ENCODE peak calls at places on chromosome 18, in four cellular contexts. Y, A, K and B are unnamed samples.

GRCh38 chr18:49656098-49656591 is 94.3 kb downstream of the LIPG start:
- DNase-seq in A (peak; percentile 87), Y (peak; percentile 7), K (no peak), B (no peak)

GRCh38 chr18:58670561-58671121 is 624 bp upstream of the MALT1 start:
- DNase-seq in K (peak; percentile 45), A (no peak), Y (no peak), B (no peak)

GRCh38 chr18:78584167-78585022 is 395.2 kb upstream of the SALL3 start:
- DNase-seq in Y (no peak), A (no peak), K (no peak), B (no peak)

GRCh38 chr18:63137999-63138448 is 181.5 kb downstream of the BCL2 start:
- DNase-seq in Y (peak; percentile 88), A (no peak), K (no peak), B (peak; percentile 65)

GRCh38 chr18:3514312-3515216 is 64.6 kb downstream of the TGIF1 start:
- DNase-seq in A (no peak), K (no peak), Y (no peak), B (no peak)

GRCh38 chr18:7116001-7116831 is 1.4 kb downstream of the LAMA1 start:
- DNase-seq in K (no peak), A (no peak), Y (no peak), B (no peak)

GRCh38 chr18:48806551-48807261 is 144.1 kb downstream of the SMAD7 start:
- DNase-seq in K (no peak), Y (peak; percentile 80), A (peak; percentile 46), B (peak; percentile 75)

GRCh38 chr18:79988079-79988924 is at the start of gene TXNL4A:
- DNase-seq in K (peak; percentile 97), A (peak; percentile 93), Y (peak; percentile 85), B (peak; percentile 81)

GRCh38 chr18:78711316-78711715 is 268.3 kb upstream of the SALL3 start:
- DNase-seq in Y (no peak), K (no peak), A (no peak), B (no peak)

GRCh38 chr18:75533954-75534353 is 106.5 kb upstream of the SMIM21 start:
- DNase-seq in K (no peak), A (no peak), Y (no peak), B (no peak)

GRCh38 chr18:62420151-62420512 is 95.0 kb downstream of the TNFRSF11A start:
- DNase-seq in Y (no peak), K (peak; percentile 47), A (no peak), B (no peak)

GRCh38 chr18:9771977-9772660 is 64.0 kb downstream of the RAB31 start:
- DNase-seq in A (no peak), K (no peak), Y (no peak), B (no peak)

GRCh38 chr18:9097349-9097748 is 5.2 kb upstream of the NDUFV2 start:
- DNase-seq in K (no peak), A (no peak), Y (no peak), B (no peak)

GRCh38 chr18:80169607-80170006 is 60.5 kb downstream of the ADNP2 start:
- DNase-seq in Y (no peak), K (no peak), A (no peak), B (no peak)

GRCh38 chr18:9700261-9700796 is 7.8 kb upstream of the RAB31 start:
- DNase-seq in A (peak; percentile 60), Y (no peak), K (no peak), B (no peak)

GRCh38 chr18:3388980-3389379 is 61.0 kb upstream of the TGIF1 start:
- DNase-seq in A (no peak), Y (no peak), K (no peak), B (no peak)

GRCh38 chr18:5122270-5122669 is 74.8 kb downstream of the AKAIN1 start:
- DNase-seq in A (no peak), K (no peak), Y (no peak), B (no peak)

DNA sequence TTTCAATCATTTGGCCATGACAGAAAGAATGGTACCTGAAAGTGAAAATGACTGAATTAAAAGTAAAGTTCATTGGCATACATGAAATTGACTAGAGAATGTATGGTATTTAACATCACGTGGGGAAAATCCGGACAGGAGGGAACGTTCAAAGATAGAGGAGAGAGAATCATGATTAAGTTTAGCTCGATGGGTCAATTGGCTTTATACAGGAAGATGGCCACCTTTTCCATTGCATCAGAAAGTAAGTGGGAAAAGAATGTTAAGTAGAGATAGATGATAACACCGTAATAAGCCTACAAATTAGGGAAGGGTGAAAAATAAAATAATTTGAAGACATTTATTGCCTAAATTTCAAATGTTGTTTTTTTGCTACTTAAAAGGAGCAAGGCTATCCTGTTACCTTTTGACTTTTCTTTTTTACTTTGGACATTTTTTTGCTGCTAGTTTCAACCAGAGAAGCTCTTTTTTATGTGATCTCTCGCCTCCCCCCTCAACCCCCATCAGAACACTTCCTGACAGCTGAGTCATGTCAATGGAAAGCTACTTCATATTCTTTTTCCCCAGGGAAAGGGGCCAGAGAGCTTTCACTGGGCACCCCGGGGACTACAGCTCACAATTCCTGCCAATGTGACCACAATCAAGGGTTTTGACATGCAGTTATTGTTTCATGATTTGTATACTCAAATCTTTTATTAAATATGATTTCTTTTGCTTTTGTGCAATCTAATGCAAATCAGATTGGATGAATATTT is 767 bp upstream of the CCDC102B start:
- DNase-seq in K (no peak), Y (no peak), A (peak; percentile 93), B (no peak)
- H3K4me3 ChIP-seq in K (no peak overlapping the region), Y (no peak overlapping the region), A (peak overlapping the region; percentile 29), B (no peak overlapping the region)

DNA sequence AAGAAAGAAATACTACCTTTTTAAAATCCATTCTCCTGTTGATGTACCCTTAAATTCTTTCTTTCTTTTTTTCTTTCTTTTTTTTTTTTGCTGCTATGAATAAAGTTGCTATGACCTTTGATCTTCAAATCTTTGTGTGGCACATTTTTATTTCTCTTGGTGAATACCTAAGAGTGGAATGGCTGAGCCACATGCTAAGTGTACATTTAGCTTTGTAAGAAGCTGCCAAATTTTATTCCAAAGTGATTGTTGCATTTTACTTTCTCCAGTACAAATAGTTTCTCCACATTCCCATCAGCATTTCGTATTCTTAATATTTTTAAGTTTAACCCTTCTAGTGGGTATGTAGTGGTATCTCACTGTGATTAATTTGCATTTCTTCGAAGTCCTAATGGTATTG is 88.8 kb upstream of the RAB27B start:
- DNase-seq in K (no peak), Y (no peak), A (no peak), B (no peak)
- H3K4me3 ChIP-seq in K (no peak overlapping the region), Y (no peak overlapping the region), A (no peak overlapping the region), B (no peak overlapping the region)

GRCh38 chr18:46173393-46174316 is 69.5 kb downstream of the HAUS1 start:
- DNase-seq in Y (peak; percentile 86), A (peak; percentile 97), K (peak; percentile 90), B (peak; percentile 91)
- H3K4me3 ChIP-seq in Y (peak overlapping the region; percentile 74), A (peak overlapping the region; percentile 94), K (peak overlapping the region; percentile 99), B (peak overlapping the region; percentile 100)

GRCh38 chr18:47260924-47261701 is 9.7 kb upstream of the SKOR2 start:
- DNase-seq in Y (no peak), K (no peak), A (no peak), B (no peak)
- H3K4me3 ChIP-seq in Y (no peak overlapping the region), K (no peak overlapping the region), A (no peak overlapping the region), B (no peak overlapping the region)

DNA sequence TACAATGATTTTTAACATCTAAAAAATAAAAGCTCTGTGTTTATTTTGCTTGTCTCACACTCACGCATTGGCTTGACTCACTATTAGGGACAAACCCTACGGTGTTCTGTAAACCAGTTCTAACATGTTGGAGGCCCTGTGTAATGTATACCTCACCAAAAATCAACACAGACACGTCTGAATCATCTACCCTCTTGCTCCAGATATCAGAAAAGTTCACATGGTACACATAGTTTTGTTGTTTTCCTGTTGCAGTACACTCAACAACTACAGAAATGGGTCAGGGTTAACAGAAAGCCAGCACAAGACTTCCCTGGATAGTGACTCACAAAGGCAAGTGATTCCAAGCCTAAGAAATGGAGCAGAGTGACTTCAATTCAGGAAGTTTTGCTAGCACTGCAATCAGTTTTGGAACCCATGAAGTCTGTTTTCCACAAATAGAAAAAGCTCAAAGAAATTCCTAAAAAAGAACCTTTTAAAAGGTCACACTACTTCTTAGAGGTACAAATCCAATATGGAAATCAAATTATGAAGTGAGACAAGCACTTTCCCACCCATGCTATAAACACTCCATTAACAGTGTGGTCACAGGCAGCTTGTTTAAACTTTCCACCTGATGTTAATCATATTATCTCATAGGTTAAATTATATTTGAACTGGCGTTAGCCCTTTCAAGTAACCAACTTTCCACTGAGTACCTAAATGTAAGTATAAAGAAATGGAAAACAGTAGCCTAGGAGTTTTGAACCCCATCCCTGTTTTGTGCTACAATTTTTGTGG is 87.5 kb downstream of the GAREM1 start:
- DNase-seq in Y (no peak), K (no peak), A (no peak), B (no peak)
- H3K4me3 ChIP-seq in Y (no peak overlapping the region), K (no peak overlapping the region), A (no peak overlapping the region), B (no peak overlapping the region)